ENCODE peak calls at places on chromosomes 12 and 14, in six cellular contexts. B, Y, Z, G, X and L are unnamed samples.

GRCh38 chr12:71135812-71136176 is 22.0 kb downstream of the TSPAN8 start:
- DNase-seq in Y (no peak), Z (no peak), X (no peak), G (no peak), B (no peak), L (no peak)

GRCh38 chr14:92531151-92531873 is 17.7 kb downstream of the RIN3 start:
- DNase-seq in G (no peak), Y (no peak), B (peak; percentile 20), X (peak; percentile 77), Z (no peak), L (no peak)

GRCh38 chr12:14767617-14768016 is 35.7 kb downstream of the WBP11 start:
- DNase-seq in Z (no peak), Y (no peak), G (no peak), X (no peak), B (no peak), L (no peak)

GRCh38 chr12:125029756-125030358 is 35.4 kb upstream of the AACS start:
- DNase-seq in X (peak; percentile 4), B (no peak), Z (no peak), Y (no peak), G (peak; percentile 6), L (no peak)

GRCh38 chr12:128076188-128076587 is 190.8 kb upstream of the TMEM132C start:
- DNase-seq in X (no peak), G (peak; percentile 88), B (no peak), Z (no peak), Y (no peak), L (peak; percentile 94)

GRCh38 chr14:99264691-99265090 is 7.3 kb downstream of the BCL11B start:
- DNase-seq in B (no peak), G (no peak), Z (no peak), X (no peak), Y (no peak), L (no peak)

GRCh38 chr12:93563807-93564538 is 8.5 kb upstream of the SOCS2 start:
- DNase-seq in X (no peak), Y (no peak), Z (no peak), B (no peak), G (peak; percentile 11), L (peak; percentile 48)

GRCh38 chr14:86788229-86788628 is 1204.8 kb downstream of the GALC start:
- DNase-seq in Y (no peak), Z (no peak), X (no peak), B (no peak), G (no peak), L (no peak)

GRCh38 chr12:98814254-98814653 is 169.2 kb downstream of the APAF1 start:
- DNase-seq in Y (no peak), X (no peak), Z (no peak), G (peak; percentile 42), B (no peak), L (no peak)

GRCh38 chr12:77231548-77231947 is 166.2 kb upstream of the E2F7 start:
- DNase-seq in Y (no peak), B (peak; percentile 69), Z (peak; percentile 21), G (peak; percentile 76), X (peak; percentile 75), L (peak; percentile 30)

GRCh38 chr12:91111366-91112321 is at the start of gene LUM:
- DNase-seq in Y (no peak), B (peak; percentile 25), Z (peak; percentile 14), G (peak; percentile 72), X (no peak), L (peak; percentile 95)
- H3K4me3 ChIP-seq in Y (no peak within 1 kb of the TSS), B (peak within 1 kb of the TSS; percentile 36), Z (no peak within 1 kb of the TSS), G (peak within 1 kb of the TSS; percentile 44), X (peak within 1 kb of the TSS; percentile 41), L (peak within 1 kb of the TSS; percentile 65)

GRCh38 chr14:20986811-20987210 is 3.0 kb upstream of the METTL17 start:
- DNase-seq in B (no peak), X (no peak), Y (no peak), Z (no peak), G (peak; percentile 94), L (peak; percentile 91)
- H3K4me3 ChIP-seq in B (no peak overlapping the region), X (no peak overlapping the region), Y (no peak overlapping the region), Z (no peak overlapping the region), G (no peak overlapping the region), L (no peak overlapping the region)

GRCh38 chr14:55801121-55801520 is 221.1 kb downstream of the KTN1 start:
- DNase-seq in Y (no peak), G (no peak), B (no peak), X (no peak), Z (no peak), L (no peak)

GRCh38 chr14:55800443-55800842 is 220.4 kb downstream of the KTN1 start:
- DNase-seq in X (no peak), G (no peak), Y (no peak), Z (no peak), B (no peak), L (no peak)

GRCh38 chr14:55802986-55803431 is 223.0 kb downstream of the KTN1 start:
- DNase-seq in Y (no peak), B (no peak), G (no peak), Z (no peak), X (no peak), L (peak; percentile 52)

GRCh38 chr14:55798400-55798799 is 218.4 kb downstream of the KTN1 start:
- DNase-seq in G (no peak), X (no peak), B (no peak), Z (no peak), Y (no peak), L (no peak)

GRCh38 chr14:55799523-55800095 is 219.6 kb downstream of the KTN1 start:
- DNase-seq in X (no peak), Z (no peak), Y (no peak), B (no peak), G (no peak), L (no peak)
- H3K4me3 ChIP-seq in X (no peak overlapping the region), Z (no peak overlapping the region), Y (no peak overlapping the region), B (no peak overlapping the region), G (no peak overlapping the region), L (no peak overlapping the region)

GRCh38 chr14:72714871-72715214 is 179.1 kb downstream of the DPF3 start:
- DNase-seq in Y (no peak), B (peak; percentile 51), Z (peak; percentile 82), X (peak; percentile 48), G (peak; percentile 27), L (no peak)

GRCh38 chr14:72715910-72716268 is 178.0 kb downstream of the DPF3 start:
- DNase-seq in Y (no peak), B (peak; percentile 43), Z (peak; percentile 81), G (no peak), X (no peak), L (no peak)

GRCh38 chr14:72715215-72715909 is 178.5 kb downstream of the DPF3 start:
- DNase-seq in X (no peak), B (peak; percentile 42), G (no peak), Y (peak; percentile 33), Z (peak; percentile 89), L (no peak)

GRCh38 chr14:72717220-72717619 is 176.7 kb downstream of the DPF3 start:
- DNase-seq in X (no peak), B (no peak), Y (no peak), Z (no peak), G (no peak), L (no peak)

GRCh38 chr14:72716471-72716870 is 177.4 kb downstream of the DPF3 start:
- DNase-seq in Z (no peak), Y (no peak), X (no peak), G (no peak), B (no peak), L (no peak)
- H3K4me3 ChIP-seq in Z (no peak overlapping the region), Y (no peak overlapping the region), X (no peak overlapping the region), G (no peak overlapping the region), B (no peak overlapping the region), L (no peak overlapping the region)

GRCh38 chr12:57226588-57227314 is 2.8 kb upstream of the SHMT2 start:
- DNase-seq in G (no peak), Y (no peak), B (no peak), X (no peak), Z (no peak), L (no peak)
- H3K4me3 ChIP-seq in G (no peak overlapping the region), Y (no peak overlapping the region), B (no peak overlapping the region), X (no peak overlapping the region), Z (no peak overlapping the region), L (peak overlapping the region; percentile 12)

DNA sequence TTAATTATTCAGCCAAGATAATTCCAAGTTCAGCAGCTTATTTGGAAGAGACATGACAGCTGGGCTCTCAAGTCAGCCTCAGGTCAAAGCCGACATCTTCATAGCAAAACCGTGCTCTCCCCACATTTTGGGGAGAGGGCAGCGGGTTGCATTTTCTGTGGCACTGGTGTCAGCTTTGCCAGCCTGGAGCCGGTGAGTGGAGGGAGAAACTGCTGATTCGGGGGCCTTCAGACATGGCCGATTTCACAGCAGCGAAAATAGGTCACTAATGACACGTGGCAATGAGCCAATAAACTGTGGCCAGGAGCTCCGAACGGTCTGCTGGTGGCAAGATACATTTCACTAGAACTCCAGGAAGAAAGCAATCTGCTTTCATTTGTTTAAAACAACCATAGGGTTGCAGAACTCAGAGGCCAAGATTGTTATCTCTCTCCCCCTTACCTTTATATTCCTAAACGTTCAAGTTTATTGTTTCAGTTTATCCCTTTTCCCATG is 173.2 kb downstream of the CAND1 start:
- DNase-seq in G (no peak), Y (peak; percentile 61), X (no peak), B (no peak), Z (peak; percentile 57), L (no peak)
- H3K4me3 ChIP-seq in G (no peak overlapping the region), Y (no peak overlapping the region), X (no peak overlapping the region), B (peak overlapping the region; percentile 56), Z (peak overlapping the region; percentile 46), L (no peak overlapping the region)

DNA sequence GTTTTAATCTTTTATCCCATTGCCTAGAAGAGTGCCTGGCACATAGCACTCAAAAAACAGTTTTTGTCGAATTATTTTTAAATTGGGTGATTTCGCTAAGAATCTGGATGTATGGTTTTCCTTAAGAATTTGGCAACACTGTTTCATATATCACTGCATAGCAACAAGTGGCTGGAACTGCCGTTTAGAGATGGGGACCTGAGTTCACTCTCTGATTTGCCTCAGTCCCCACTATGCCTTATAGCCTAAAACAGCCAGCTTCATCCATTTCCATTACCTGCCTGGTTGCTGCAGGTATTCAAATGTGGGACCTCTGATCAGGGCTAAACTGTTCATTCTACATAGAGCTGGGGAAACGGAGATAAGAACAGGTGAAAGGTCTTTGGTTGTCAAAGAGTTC is 1.8 kb downstream of the HEBP1 start:
- DNase-seq in G (no peak), Z (no peak), X (no peak), Y (no peak), B (no peak), L (no peak)
- H3K4me3 ChIP-seq in G (no peak overlapping the region), Z (no peak overlapping the region), X (peak overlapping the region; percentile 93), Y (no peak overlapping the region), B (no peak overlapping the region), L (peak overlapping the region; percentile 2)